ENCODE peak calls at places on chromosome 10, in seven cellular contexts. K, I, C, O, H, W and J are unnamed samples.

GRCh38 chr10:103232772-103233488 is 12.8 kb upstream of the RPEL1 start:
- DNase-seq in K (no peak), I (no peak), C (peak; percentile 59), O (no peak), H (no peak), W (no peak), J (no peak)

GRCh38 chr10:124006526-124006925 is 86.9 kb downstream of the CHST15 start:
- DNase-seq in K (no peak), I (no peak), C (no peak), O (no peak), H (no peak), W (no peak), J (no peak)

GRCh38 chr10:4131407-4132215 is 346.6 kb upstream of the KLF6 start:
- DNase-seq in K (no peak), I (no peak), C (no peak), O (no peak), H (no peak), W (peak; percentile 74), J (no peak)

GRCh38 chr10:58348571-58349033 is 13.8 kb downstream of the UBE2D1 start:
- DNase-seq in K (no peak), I (peak; percentile 4), C (no peak), O (no peak), H (no peak), W (no peak), J (no peak)

GRCh38 chr10:10489086-10489485 is 528.6 kb upstream of the CELF2 start:
- DNase-seq in K (no peak), I (no peak), C (no peak), O (no peak), H (no peak), W (no peak), J (no peak)

GRCh38 chr10:86698207-86698940 is 30.1 kb downstream of the LDB3 start:
- DNase-seq in K (no peak), I (no peak), C (no peak), O (no peak), H (no peak), W (no peak), J (no peak)

GRCh38 chr10:6667679-6668270 is 87.7 kb upstream of the PRKCQ start:
- DNase-seq in K (peak; percentile 22), I (peak; percentile 57), C (peak; percentile 27), O (no peak), H (no peak), W (peak; percentile 29), J (no peak)

GRCh38 chr10:119233123-119233820 is 25.9 kb downstream of the GRK5 start:
- DNase-seq in K (no peak), I (no peak), C (no peak), O (no peak), H (no peak), W (no peak), J (no peak)

GRCh38 chr10:120979435-120980315 is 128.5 kb downstream of the WDR11 start:
- DNase-seq in K (peak; percentile 82), I (peak; percentile 45), C (peak; percentile 62), O (peak; percentile 61), H (peak; percentile 90), W (peak; percentile 12), J (no peak)

GRCh38 chr10:60572511-60573194 is 183.0 kb upstream of the ANK3 start:
- DNase-seq in K (peak; percentile 35), I (peak; percentile 90), C (no peak), O (peak; percentile 15), H (no peak), W (no peak), J (no peak)

GRCh38 chr10:60883187-60883586 is 60.8 kb downstream of the RHOBTB1 start:
- DNase-seq in K (peak; percentile 26), I (peak; percentile 56), C (peak; percentile 8), O (no peak), H (no peak), W (no peak), J (no peak)

GRCh38 chr10:92834331-92834730 is 14.0 kb upstream of the EXOC6 start:
- DNase-seq in K (no peak), I (no peak), C (no peak), O (no peak), H (no peak), W (no peak), J (no peak)

GRCh38 chr10:91090761-91091529 is 129.5 kb upstream of the PCGF5 start:
- DNase-seq in K (no peak), I (no peak), C (no peak), O (no peak), H (no peak), W (no peak), J (no peak)

GRCh38 chr10:103672345-103672744 is 178.8 kb downstream of the NEURL1 start:
- DNase-seq in K (no peak), I (no peak), C (no peak), O (no peak), H (no peak), W (no peak), J (no peak)

GRCh38 chr10:1526427-1527055 is 210.8 kb downstream of the ADARB2 start:
- DNase-seq in K (no peak), I (peak; percentile 10), C (no peak), O (no peak), H (no peak), W (no peak), J (no peak)

GRCh38 chr10:108303149-108303548 is 1138.6 kb upstream of the SORCS1 start:
- DNase-seq in K (no peak), I (no peak), C (no peak), O (no peak), H (no peak), W (no peak), J (no peak)

GRCh38 chr10:105148921-105149320 is 507.8 kb downstream of the SORCS3 start:
- DNase-seq in K (no peak), I (no peak), C (no peak), O (no peak), H (no peak), W (no peak), J (no peak)

GRCh38 chr10:49135575-49136313 is 1.9 kb upstream of the FAM170B start:
- DNase-seq in K (no peak), I (no peak), C (no peak), O (no peak), H (no peak), W (no peak), J (no peak)

DNA sequence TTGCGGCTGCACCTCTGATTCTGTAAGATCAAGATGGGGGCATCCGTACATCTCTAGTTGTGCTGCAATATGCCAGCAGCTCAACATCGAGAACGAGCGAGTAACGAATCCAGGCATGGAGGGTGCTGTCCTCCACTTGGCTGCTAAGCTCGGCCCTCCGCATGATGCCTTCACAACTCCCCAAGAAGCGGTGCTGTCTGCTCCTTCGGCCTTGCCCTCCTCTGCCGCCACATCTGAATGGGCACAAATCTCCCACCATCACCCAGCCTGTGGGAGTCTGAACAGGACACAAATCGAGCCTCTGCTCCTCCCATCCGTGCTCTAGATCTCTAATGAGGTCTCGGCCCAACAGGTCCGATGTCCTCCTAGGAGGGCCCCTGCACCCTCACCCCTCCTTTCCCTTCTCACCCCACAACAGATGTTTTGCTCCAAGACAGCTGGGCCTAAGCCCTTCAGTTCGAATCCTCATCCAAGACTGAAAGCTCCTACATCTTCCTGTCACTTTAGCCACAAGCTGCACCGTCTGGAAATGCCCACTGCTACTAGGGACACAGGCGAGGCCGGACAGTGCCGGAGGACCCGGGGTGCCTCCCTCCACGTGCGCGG is 86.7 kb downstream of the ZNF33B start:
- DNase-seq in K (no peak), I (peak; percentile 3), C (no peak), O (no peak), H (no peak), W (no peak), J (no peak)
- H3K36me3 ChIP-seq in K (no peaks in the 10 kb centered on the region), I (no peaks in the 10 kb centered on the region), C (no peaks in the 10 kb centered on the region), O (no peaks in the 10 kb centered on the region), H (no peaks in the 10 kb centered on the region), W (no peaks in the 10 kb centered on the region), J (no peaks in the 10 kb centered on the region)

GRCh38 chr10:62058476-62058875 is 157.0 kb downstream of the ARID5B start:
- DNase-seq in K (no peak), I (no peak), C (no peak), O (no peak), H (no peak), W (no peak), J (no peak)

GRCh38 chr10:62057872-62058271 is 156.4 kb downstream of the ARID5B start:
- DNase-seq in K (no peak), I (no peak), C (no peak), O (no peak), H (no peak), W (no peak), J (no peak)

GRCh38 chr10:62056219-62056618 is 154.7 kb downstream of the ARID5B start:
- DNase-seq in K (no peak), I (no peak), C (no peak), O (no peak), H (no peak), W (no peak), J (no peak)

GRCh38 chr10:62057359-62057758 is 155.9 kb downstream of the ARID5B start:
- DNase-seq in K (no peak), I (no peak), C (no peak), O (no peak), H (no peak), W (no peak), J (no peak)

GRCh38 chr10:62056660-62057059 is 155.2 kb downstream of the ARID5B start:
- DNase-seq in K (no peak), I (no peak), C (no peak), O (no peak), H (no peak), W (no peak), J (no peak)
- H3K4me3 ChIP-seq in K (no peak overlapping the region), I (no peak overlapping the region), C (no peak overlapping the region), O (no peak overlapping the region), H (no peak overlapping the region), W (no peak overlapping the region), J (peak overlapping the region; percentile 2)

DNA sequence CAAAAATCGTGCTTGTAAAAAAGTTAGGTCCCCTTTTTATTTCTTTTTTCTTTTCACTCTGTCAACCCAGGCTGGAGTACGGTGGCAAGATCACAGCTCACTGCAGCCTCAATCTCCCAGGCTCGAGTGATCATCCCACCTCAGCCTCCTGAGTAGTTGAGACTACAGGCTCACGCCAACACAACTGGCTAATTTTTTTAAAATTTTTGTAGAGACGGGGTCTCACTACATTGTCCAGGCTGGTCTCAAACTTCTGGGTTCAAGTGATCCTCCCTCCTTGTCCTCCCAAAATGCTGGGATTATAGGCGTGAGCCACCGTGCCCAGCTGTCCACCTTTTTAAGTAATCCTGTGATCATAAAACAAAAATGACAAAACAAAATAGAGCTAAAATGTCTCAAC is 19.4 kb upstream of the ARHGAP12 start:
- DNase-seq in K (no peak), I (no peak), C (no peak), O (no peak), H (no peak), W (no peak), J (no peak)
- H3K27ac ChIP-seq in K (peak overlapping the region; percentile 15), I (no peak overlapping the region), C (peak overlapping the region; percentile 55), O (peak overlapping the region; percentile 46), H (peak overlapping the region; percentile 26), W (no peak overlapping the region), J (no peak overlapping the region)

DNA sequence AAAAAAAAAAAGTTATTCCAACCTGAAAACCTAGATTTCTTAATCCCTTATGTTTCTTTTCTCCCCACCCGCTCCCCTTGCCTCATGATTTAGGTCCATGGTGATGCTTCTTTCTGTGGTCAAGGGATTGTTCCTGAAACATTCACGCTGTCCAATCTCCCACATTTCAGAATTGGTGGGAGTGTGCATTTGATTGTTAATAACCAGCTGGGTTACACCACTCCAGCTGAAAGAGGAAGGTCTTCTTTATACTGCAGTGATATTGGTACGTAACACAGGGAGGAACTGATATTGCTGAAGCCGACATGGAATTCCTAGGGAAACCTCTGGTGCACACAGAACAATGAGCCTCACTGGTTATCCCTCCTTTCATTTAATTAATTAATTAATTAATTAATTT is 22.7 kb downstream of the DHTKD1 start:
- DNase-seq in K (no peak), I (no peak), C (no peak), O (no peak), H (no peak), W (no peak), J (no peak)
- H3K36me3 ChIP-seq in K (peaks cover 9% of the 10 kb centered on the region), I (peaks cover 9% of the 10 kb centered on the region), C (peaks cover 6% of the 10 kb centered on the region), O (no peaks in the 10 kb centered on the region), H (peaks cover 74% of the 10 kb centered on the region), W (peaks cover 29% of the 10 kb centered on the region), J (peaks cover 10% of the 10 kb centered on the region)